ENCODE peak calls at places on chromosomes 3 and 15, in seven cellular contexts. One of them, this sample, is unnamed.
A peak's percentile ranks its signal among the peaks of the same experiment; 100 is the strongest.

GRCh38 chr15:56804908-56805307 is 71.6 kb upstream of the ZNF280D start:
- DNase-seq in uterus: no peak
- DNase-seq in right lobe of liver: no peak
- DNase-seq in HCT116: no peak
- DNase-seq in IMR-90: peak; percentile 26
- DNase-seq in psoas muscle: no peak
- DNase-seq in endothelial cell of umbilical vein: no peak
- DNase-seq in this sample: no peak

GRCh38 chr3:136181741-136182140 is 14.4 kb downstream of the MSL2 start:
- DNase-seq in uterus: no peak
- DNase-seq in right lobe of liver: no peak
- DNase-seq in HCT116: no peak
- DNase-seq in IMR-90: no peak
- DNase-seq in psoas muscle: no peak
- DNase-seq in endothelial cell of umbilical vein: no peak
- DNase-seq in this sample: no peak

GRCh38 chr15:67945951-67946700 is 106.3 kb upstream of the RNU6-1 start:
- DNase-seq in uterus: peak; percentile 64
- DNase-seq in right lobe of liver: no peak
- DNase-seq in HCT116: no peak
- DNase-seq in IMR-90: peak; percentile 44
- DNase-seq in psoas muscle: no peak
- DNase-seq in endothelial cell of umbilical vein: no peak
- DNase-seq in this sample: peak; percentile 80

GRCh38 chr15:67146875-67147381 is 81.5 kb downstream of the SMAD3 start:
- DNase-seq in uterus: peak; percentile 66
- DNase-seq in right lobe of liver: peak; percentile 64
- DNase-seq in HCT116: no peak
- DNase-seq in IMR-90: peak; percentile 96
- DNase-seq in psoas muscle: peak; percentile 49
- DNase-seq in endothelial cell of umbilical vein: peak; percentile 94
- DNase-seq in this sample: peak; percentile 98

GRCh38 chr3:37795431-37796061 is 66.1 kb upstream of the CTDSPL start:
- DNase-seq in uterus: peak; percentile 14
- DNase-seq in right lobe of liver: no peak
- DNase-seq in HCT116: no peak
- DNase-seq in IMR-90: no peak
- DNase-seq in psoas muscle: no peak
- DNase-seq in endothelial cell of umbilical vein: no peak
- DNase-seq in this sample: no peak

GRCh38 chr3:111904376-111905241 is 45.5 kb downstream of the PHLDB2 start:
- DNase-seq in uterus: no peak
- DNase-seq in right lobe of liver: no peak
- DNase-seq in HCT116: peak; percentile 89
- DNase-seq in IMR-90: peak; percentile 92
- DNase-seq in psoas muscle: no peak
- DNase-seq in endothelial cell of umbilical vein: peak; percentile 53
- DNase-seq in this sample: peak; percentile 99

GRCh38 chr3:58121183-58121582 is 89.6 kb downstream of the DNASE1L3 start:
- DNase-seq in uterus: no peak
- DNase-seq in right lobe of liver: no peak
- DNase-seq in HCT116: no peak
- DNase-seq in IMR-90: no peak
- DNase-seq in psoas muscle: no peak
- DNase-seq in endothelial cell of umbilical vein: no peak
- DNase-seq in this sample: no peak

GRCh38 chr3:193711523-193711963 is 118.5 kb downstream of the OPA1 start:
- DNase-seq in uterus: no peak
- DNase-seq in right lobe of liver: no peak
- DNase-seq in HCT116: no peak
- DNase-seq in IMR-90: no peak
- DNase-seq in psoas muscle: no peak
- DNase-seq in endothelial cell of umbilical vein: no peak
- DNase-seq in this sample: no peak

GRCh38 chr3:138068046-138068445 is 47.4 kb downstream of the DZIP1L start:
- DNase-seq in uterus: no peak
- DNase-seq in right lobe of liver: no peak
- DNase-seq in HCT116: no peak
- DNase-seq in IMR-90: no peak
- DNase-seq in psoas muscle: no peak
- DNase-seq in endothelial cell of umbilical vein: no peak
- DNase-seq in this sample: no peak

GRCh38 chr15:66938114-66938830 is 127.1 kb upstream of the SMAD3 start:
- DNase-seq in uterus: no peak
- DNase-seq in right lobe of liver: no peak
- DNase-seq in HCT116: no peak
- DNase-seq in IMR-90: no peak
- DNase-seq in psoas muscle: no peak
- DNase-seq in endothelial cell of umbilical vein: no peak
- DNase-seq in this sample: no peak

GRCh38 chr3:187714404-187714979 is 12.1 kb upstream of the RTP2 start:
- DNase-seq in uterus: peak; percentile 78
- DNase-seq in right lobe of liver: no peak
- DNase-seq in HCT116: peak; percentile 72
- DNase-seq in IMR-90: peak; percentile 73
- DNase-seq in psoas muscle: no peak
- DNase-seq in endothelial cell of umbilical vein: peak; percentile 71
- DNase-seq in this sample: peak; percentile 72

GRCh38 chr3:18807593-18807992 is 340.7 kb upstream of the KCNH8 start:
- DNase-seq in uterus: no peak
- DNase-seq in right lobe of liver: no peak
- DNase-seq in HCT116: no peak
- DNase-seq in IMR-90: no peak
- DNase-seq in psoas muscle: no peak
- DNase-seq in endothelial cell of umbilical vein: no peak
- DNase-seq in this sample: no peak

GRCh38 chr3:32177702-32178198 is 60.7 kb upstream of the CMTM8 start:
- DNase-seq in uterus: peak; percentile 30
- DNase-seq in right lobe of liver: no peak
- DNase-seq in HCT116: peak; percentile 90
- DNase-seq in IMR-90: peak; percentile 47
- DNase-seq in psoas muscle: no peak
- DNase-seq in endothelial cell of umbilical vein: peak; percentile 91
- DNase-seq in this sample: peak; percentile 83

GRCh38 chr3:157021679-157022078 is 138.3 kb downstream of the CCNL1 start:
- DNase-seq in uterus: no peak
- DNase-seq in right lobe of liver: no peak
- DNase-seq in HCT116: no peak
- DNase-seq in IMR-90: no peak
- DNase-seq in psoas muscle: no peak
- DNase-seq in endothelial cell of umbilical vein: no peak
- DNase-seq in this sample: no peak

GRCh38 chr3:43378066-43378935 is 92.0 kb downstream of the SNRK start:
- DNase-seq in uterus: no peak
- DNase-seq in right lobe of liver: no peak
- DNase-seq in HCT116: peak; percentile 39
- DNase-seq in IMR-90: peak; percentile 38
- DNase-seq in psoas muscle: no peak
- DNase-seq in endothelial cell of umbilical vein: no peak
- DNase-seq in this sample: peak; percentile 50

GRCh38 chr3:156418428-156418827 is 136.5 kb downstream of the SSR3 start:
- DNase-seq in uterus: no peak
- DNase-seq in right lobe of liver: no peak
- DNase-seq in HCT116: no peak
- DNase-seq in IMR-90: no peak
- DNase-seq in psoas muscle: no peak
- DNase-seq in endothelial cell of umbilical vein: no peak
- DNase-seq in this sample: no peak

GRCh38 chr3:72892870-72893269 is 5.0 kb downstream of the GXYLT2 start:
- DNase-seq in uterus: no peak
- DNase-seq in right lobe of liver: no peak
- DNase-seq in HCT116: no peak
- DNase-seq in IMR-90: no peak
- DNase-seq in psoas muscle: no peak
- DNase-seq in endothelial cell of umbilical vein: no peak
- DNase-seq in this sample: no peak

GRCh38 chr3:152173627-152174026 is 95.1 kb upstream of the MBNL1 start:
- DNase-seq in uterus: no peak
- DNase-seq in right lobe of liver: no peak
- DNase-seq in HCT116: no peak
- DNase-seq in IMR-90: no peak
- DNase-seq in psoas muscle: no peak
- DNase-seq in endothelial cell of umbilical vein: no peak
- DNase-seq in this sample: no peak

GRCh38 chr3:128336337-128337156 is 130.1 kb downstream of the DNAJB8 start:
- DNase-seq in uterus: no peak
- DNase-seq in right lobe of liver: no peak
- DNase-seq in HCT116: no peak
- DNase-seq in IMR-90: no peak
- DNase-seq in psoas muscle: no peak
- DNase-seq in endothelial cell of umbilical vein: no peak
- DNase-seq in this sample: peak; percentile 21

GRCh38 chr3:52171577-52172261 is 17.5 kb upstream of the POC1A start:
- DNase-seq in uterus: no peak
- DNase-seq in right lobe of liver: no peak
- DNase-seq in HCT116: peak; percentile 27
- DNase-seq in IMR-90: peak; percentile 83
- DNase-seq in psoas muscle: no peak
- DNase-seq in endothelial cell of umbilical vein: no peak
- DNase-seq in this sample: peak; percentile 75

GRCh38 chr3:179464296-179465092 is 13.2 kb upstream of the GNB4 start:
- DNase-seq in uterus: no peak
- DNase-seq in right lobe of liver: no peak
- DNase-seq in HCT116: no peak
- DNase-seq in IMR-90: no peak
- DNase-seq in psoas muscle: no peak
- DNase-seq in endothelial cell of umbilical vein: no peak
- DNase-seq in this sample: no peak

GRCh38 chr3:195068045-195068444 is 202.9 kb downstream of the XXYLT1 start:
- DNase-seq in uterus: peak; percentile 3
- DNase-seq in right lobe of liver: no peak
- DNase-seq in HCT116: no peak
- DNase-seq in IMR-90: peak; percentile 7
- DNase-seq in psoas muscle: no peak
- DNase-seq in endothelial cell of umbilical vein: peak; percentile 59
- DNase-seq in this sample: peak; percentile 17

GRCh38 chr15:40468850-40469249 is 1.9 kb upstream of the CHST14 start:
- DNase-seq in uterus: no peak
- DNase-seq in right lobe of liver: no peak
- DNase-seq in HCT116: no peak
- DNase-seq in IMR-90: no peak
- DNase-seq in psoas muscle: no peak
- DNase-seq in endothelial cell of umbilical vein: no peak
- DNase-seq in this sample: no peak

GRCh38 chr3:53188720-53189119 is 27.7 kb downstream of the PRKCD start:
- DNase-seq in uterus: no peak
- DNase-seq in right lobe of liver: no peak
- DNase-seq in HCT116: no peak
- DNase-seq in IMR-90: no peak
- DNase-seq in psoas muscle: no peak
- DNase-seq in endothelial cell of umbilical vein: no peak
- DNase-seq in this sample: no peak
- H3K36me3 ChIP-seq in uterus: no peaks in the 10 kb centered on the region
- H3K36me3 ChIP-seq in right lobe of liver: peaks cover under 1% of the 10 kb centered on the region
- H3K36me3 ChIP-seq in HCT116: peaks cover 16% of the 10 kb centered on the region
- H3K36me3 ChIP-seq in IMR-90: peaks cover 25% of the 10 kb centered on the region
- H3K36me3 ChIP-seq in psoas muscle: peaks cover 33% of the 10 kb centered on the region
- H3K36me3 ChIP-seq in endothelial cell of umbilical vein: peaks cover 3% of the 10 kb centered on the region
- H3K36me3 ChIP-seq in this sample: peaks cover 31% of the 10 kb centered on the region

GRCh38 chr3:145767909-145768308 is 393.1 kb downstream of the PLOD2 start:
- DNase-seq in uterus: no peak
- DNase-seq in right lobe of liver: no peak
- DNase-seq in HCT116: no peak
- DNase-seq in IMR-90: no peak
- DNase-seq in psoas muscle: no peak
- DNase-seq in endothelial cell of umbilical vein: peak; percentile 40
- DNase-seq in this sample: peak; percentile 18
- TF ChIP-seq CTCF in uterus: no peak
- TF ChIP-seq CTCF in right lobe of liver: peak; percentile 22
- TF ChIP-seq CTCF in HCT116: no peak
- TF ChIP-seq CTCF in IMR-90: peak; percentile 17
- TF ChIP-seq CTCF in psoas muscle: no peak
- TF ChIP-seq CTCF in endothelial cell of umbilical vein: peak; percentile 12
- TF ChIP-seq CTCF in this sample: no peak

DNA sequence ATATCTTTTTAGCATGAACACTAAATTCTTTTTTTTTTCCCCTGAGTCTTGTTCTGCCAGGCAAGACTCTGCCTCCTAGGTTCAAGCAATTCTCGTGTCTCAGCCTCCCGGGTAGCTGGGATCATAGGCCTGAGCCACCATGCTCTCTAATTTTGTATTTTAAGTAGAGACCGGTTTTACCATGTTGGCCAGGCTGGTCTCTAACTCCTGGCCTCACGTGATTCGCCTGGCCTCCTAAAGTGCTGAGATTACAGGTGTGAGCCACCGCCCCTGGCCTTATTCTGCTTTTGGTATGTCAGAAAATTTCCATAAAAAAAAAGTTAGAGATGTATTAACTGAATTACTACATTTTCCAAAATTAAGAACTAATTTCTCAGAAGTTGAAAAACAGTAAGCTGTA is 14.3 kb downstream of the RAB11A start:
- DNase-seq in uterus: no peak
- DNase-seq in right lobe of liver: no peak
- DNase-seq in HCT116: no peak
- DNase-seq in IMR-90: no peak
- DNase-seq in psoas muscle: no peak
- DNase-seq in endothelial cell of umbilical vein: no peak
- DNase-seq in this sample: no peak
- H3K36me3 ChIP-seq in uterus: no peaks in the 10 kb centered on the region
- H3K36me3 ChIP-seq in right lobe of liver: peaks cover 60% of the 10 kb centered on the region
- H3K36me3 ChIP-seq in HCT116: peaks cover 53% of the 10 kb centered on the region
- H3K36me3 ChIP-seq in IMR-90: peaks cover 36% of the 10 kb centered on the region
- H3K36me3 ChIP-seq in psoas muscle: peaks cover 96% of the 10 kb centered on the region
- H3K36me3 ChIP-seq in endothelial cell of umbilical vein: peaks cover 9% of the 10 kb centered on the region
- H3K36me3 ChIP-seq in this sample: peaks cover 7% of the 10 kb centered on the region

GRCh38 chr3:16364323-16364722 is 99.3 kb downstream of the OXNAD1 start:
- DNase-seq in uterus: no peak
- DNase-seq in right lobe of liver: no peak
- DNase-seq in HCT116: no peak
- DNase-seq in IMR-90: no peak
- DNase-seq in psoas muscle: no peak
- DNase-seq in endothelial cell of umbilical vein: no peak
- DNase-seq in this sample: no peak

GRCh38 chr3:16369247-16369646 is 104.2 kb downstream of the OXNAD1 start:
- DNase-seq in uterus: no peak
- DNase-seq in right lobe of liver: no peak
- DNase-seq in HCT116: no peak
- DNase-seq in IMR-90: no peak
- DNase-seq in psoas muscle: no peak
- DNase-seq in endothelial cell of umbilical vein: no peak
- DNase-seq in this sample: peak; percentile 84

GRCh38 chr3:16365454-16366128 is 100.6 kb downstream of the OXNAD1 start:
- DNase-seq in uterus: no peak
- DNase-seq in right lobe of liver: no peak
- DNase-seq in HCT116: no peak
- DNase-seq in IMR-90: no peak
- DNase-seq in psoas muscle: no peak
- DNase-seq in endothelial cell of umbilical vein: no peak
- DNase-seq in this sample: no peak

GRCh38 chr3:16364963-16365362 is 100.0 kb downstream of the OXNAD1 start:
- DNase-seq in uterus: no peak
- DNase-seq in right lobe of liver: no peak
- DNase-seq in HCT116: no peak
- DNase-seq in IMR-90: no peak
- DNase-seq in psoas muscle: no peak
- DNase-seq in endothelial cell of umbilical vein: no peak
- DNase-seq in this sample: no peak

DNA sequence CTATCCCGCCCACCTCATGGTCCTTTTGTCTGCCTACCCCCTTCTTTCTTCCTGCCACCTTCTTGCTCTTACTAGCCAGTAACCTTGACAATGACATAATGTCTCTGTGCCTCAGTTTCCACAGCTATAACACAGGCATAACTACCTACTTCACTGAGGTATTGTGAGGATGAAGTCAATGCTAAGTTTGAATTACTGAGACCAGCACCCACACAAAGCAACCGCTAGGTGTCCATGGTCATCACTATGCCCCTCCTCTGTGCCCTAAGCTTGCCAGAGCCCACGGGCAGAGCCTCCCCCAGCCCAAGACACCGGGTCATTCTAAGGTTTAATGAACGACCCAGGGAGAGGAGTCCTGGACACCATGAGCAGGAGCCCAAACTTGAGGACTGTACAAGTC is 101.6 kb downstream of the OXNAD1 start:
- DNase-seq in uterus: no peak
- DNase-seq in right lobe of liver: no peak
- DNase-seq in HCT116: no peak
- DNase-seq in IMR-90: no peak
- DNase-seq in psoas muscle: no peak
- DNase-seq in endothelial cell of umbilical vein: no peak
- DNase-seq in this sample: no peak
- TF ChIP-seq CTCF in uterus: no peak
- TF ChIP-seq CTCF in right lobe of liver: no peak
- TF ChIP-seq CTCF in HCT116: no peak
- TF ChIP-seq CTCF in IMR-90: no peak
- TF ChIP-seq CTCF in psoas muscle: no peak
- TF ChIP-seq CTCF in endothelial cell of umbilical vein: no peak
- TF ChIP-seq CTCF in this sample: no peak